ENCODE peak calls at places on chromosomes 16 and 17, in seven cellular contexts. X is K562, C is H1, B is GM12878, K is HCT116, M is SK-N-SH, H is HepG2. I is an unnamed sample.

GRCh38 chr17:76421054-76421427 is 31.9 kb downstream of the UBE2O start:
- DNase-seq in H (no peak), K (no peak), X (no peak), M (no peak), C (no peak), B (no peak), I (no peak)

GRCh38 chr17:69593716-69594115 is 179.2 kb downstream of the MAP2K6 start:
- DNase-seq in H (no peak), X (no peak), B (no peak), M (no peak), C (no peak), K (no peak), I (no peak)

GRCh38 chr17:50834126-50834785 is 1.1 kb upstream of the WFIKKN2 start:
- DNase-seq in B (no peak), H (no peak), C (no peak), K (no peak), M (no peak), X (no peak), I (no peak)

GRCh38 chr16:49980166-49980565 is 44.9 kb upstream of the CNEP1R1 start:
- DNase-seq in C (no peak), M (no peak), H (no peak), K (no peak), B (no peak), X (no peak), I (no peak)

GRCh38 chr17:74104921-74105320 is 98.6 kb upstream of the RPL38 start:
- DNase-seq in H (no peak), K (no peak), X (no peak), C (no peak), M (no peak), B (no peak), I (no peak)

GRCh38 chr16:50153648-50154368 is 702 bp downstream of the TENT4B start:
- DNase-seq in C (no peak), K (no peak), X (peak; percentile 47), M (peak; percentile 69), B (no peak), H (no peak), I (no peak)

GRCh38 chr17:78718575-78719209 is 63.4 kb downstream of the CYTH1 start:
- DNase-seq in C (no peak), K (no peak), B (no peak), H (no peak), X (no peak), M (no peak), I (no peak)

GRCh38 chr16:58843675-58844074 is 109.6 kb upstream of the GOT2 start:
- DNase-seq in C (no peak), X (peak; percentile 33), M (peak; percentile 42), H (peak; percentile 44), B (peak; percentile 12), K (peak; percentile 3), I (peak; percentile 18)

GRCh38 chr17:5413682-5414081 is 5.8 kb downstream of the NUP88 start:
- DNase-seq in K (peak; percentile 73), X (no peak), C (no peak), M (no peak), H (no peak), B (no peak), I (no peak)

DNA sequence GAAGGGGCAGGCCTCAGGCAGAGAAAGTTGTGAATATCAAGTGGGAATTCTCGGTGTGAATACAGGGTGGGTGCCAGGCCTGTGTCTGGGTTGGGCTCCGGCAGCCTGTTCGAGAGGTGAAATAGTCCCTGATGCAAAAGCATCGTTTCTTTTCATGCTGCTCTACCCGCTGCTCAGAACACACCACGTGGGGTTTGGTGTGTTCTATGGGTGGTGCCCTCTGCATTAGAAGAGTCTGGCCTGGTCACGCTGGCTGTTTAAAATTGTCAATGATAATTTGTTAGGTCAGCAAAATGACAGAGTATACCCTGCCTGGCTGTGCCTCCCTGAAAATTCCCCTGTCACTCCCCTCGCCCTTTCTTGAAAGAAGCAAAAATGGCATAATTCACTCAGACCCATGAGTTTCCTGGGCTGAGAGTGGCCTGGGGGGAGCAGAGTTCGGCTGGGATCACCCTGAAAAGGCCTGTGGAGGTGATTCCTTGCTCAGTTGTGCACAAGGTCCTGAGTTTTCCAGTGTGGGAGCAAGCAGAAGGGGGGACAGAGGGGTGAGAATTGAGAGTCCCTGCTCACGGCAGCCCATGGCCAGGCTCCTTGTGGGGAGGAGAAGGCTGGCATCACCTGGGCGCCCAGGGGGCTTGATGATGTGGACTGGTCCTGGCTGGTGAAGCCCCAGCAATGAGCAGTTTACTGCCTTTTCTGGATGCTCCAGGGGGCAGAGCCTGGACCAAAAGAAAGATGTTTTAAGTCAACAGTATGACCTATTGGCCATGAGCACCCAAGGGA is 3.2 kb downstream of the CACNG5 start:
- DNase-seq in C (no peak), M (no peak), B (no peak), X (no peak), K (no peak), H (no peak), I (no peak)
- H3K9me3 ChIP-seq in C (no peaks in the 10 kb centered on the region), M (no peaks in the 10 kb centered on the region), B (no peaks in the 10 kb centered on the region), X (no peaks in the 10 kb centered on the region), K (no peaks in the 10 kb centered on the region), H (no peaks in the 10 kb centered on the region), I (no peaks in the 10 kb centered on the region)

GRCh38 chr16:81095653-81095952 is 592 bp downstream of the GCSH start:
- DNase-seq in X (no peak), K (no peak), B (no peak), H (no peak), C (no peak), M (no peak), I (no peak)
- TF ChIP-seq YY1 in X (no peak), K (no peak), B (no peak), H (no peak), C (no peak), M (no peak), I (no peak)

GRCh38 chr16:81615833-81616232 is 163.3 kb upstream of the PLCG2 start:
- DNase-seq in X (no peak), M (no peak), B (no peak), K (no peak), C (no peak), H (no peak), I (no peak)

GRCh38 chr16:81616321-81617020 is 162.6 kb upstream of the PLCG2 start:
- DNase-seq in H (no peak), X (no peak), K (no peak), M (peak; percentile 65), B (peak; percentile 54), C (no peak), I (no peak)

GRCh38 chr16:81615411-81615810 is 163.7 kb upstream of the PLCG2 start:
- DNase-seq in H (no peak), X (no peak), B (no peak), K (no peak), M (no peak), C (no peak), I (no peak)

GRCh38 chr16:81614171-81614570 is 164.9 kb upstream of the PLCG2 start:
- DNase-seq in B (no peak), H (no peak), K (no peak), C (no peak), X (no peak), M (no peak), I (no peak)

GRCh38 chr16:81614654-81615359 is 164.3 kb upstream of the PLCG2 start:
- DNase-seq in X (no peak), K (no peak), H (no peak), M (no peak), B (no peak), C (no peak), I (no peak)
- H3K4me3 ChIP-seq in X (no peak overlapping the region), K (no peak overlapping the region), H (no peak overlapping the region), M (no peak overlapping the region), B (no peak overlapping the region), C (no peak overlapping the region), I (no peak overlapping the region)

DNA sequence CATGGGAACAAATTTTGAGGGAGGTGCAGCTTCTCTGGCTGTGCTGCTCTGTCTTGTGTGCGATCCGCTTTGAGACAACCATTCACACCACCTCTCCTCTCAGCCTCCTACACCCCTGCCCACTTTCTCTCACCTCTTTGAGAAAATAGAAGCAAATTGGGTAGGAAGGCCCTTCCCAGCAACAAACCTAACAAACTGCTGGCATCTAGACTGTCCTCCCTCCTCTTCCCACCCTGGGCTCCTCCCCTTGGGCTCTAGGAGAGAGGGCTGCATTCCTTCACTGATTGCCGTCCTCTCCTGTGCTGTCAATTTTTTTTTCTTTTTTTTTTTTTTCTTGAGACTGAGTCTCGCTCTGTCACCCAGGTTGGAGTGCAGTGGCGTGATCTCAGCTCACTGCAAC is 13.5 kb downstream of the CDIPT start:
- DNase-seq in C (no peak), X (no peak), K (no peak), H (no peak), B (no peak), M (no peak), I (peak; percentile 44)
- H3K9me3 ChIP-seq in C (no peaks in the 10 kb centered on the region), X (no peaks in the 10 kb centered on the region), K (no peaks in the 10 kb centered on the region), H (no peaks in the 10 kb centered on the region), B (no peaks in the 10 kb centered on the region), M (no peaks in the 10 kb centered on the region), I (no peaks in the 10 kb centered on the region)

GRCh38 chr16:13999895-14000425 is 71.2 kb upstream of the MRTFB start:
- DNase-seq in B (no peak), M (no peak), C (no peak), X (peak; percentile 61), H (no peak), K (no peak), I (no peak)

GRCh38 chr16:13999071-13999894 is 71.8 kb upstream of the MRTFB start:
- DNase-seq in B (no peak), H (no peak), C (no peak), K (no peak), M (no peak), X (peak; percentile 41), I (no peak)

GRCh38 chr16:13996778-13997288 is 74.3 kb upstream of the MRTFB start:
- DNase-seq in X (no peak), H (no peak), K (no peak), M (no peak), B (no peak), C (no peak), I (no peak)

GRCh38 chr16:13997526-13997925 is 73.6 kb upstream of the MRTFB start:
- DNase-seq in C (no peak), H (no peak), B (no peak), X (no peak), K (no peak), M (no peak), I (no peak)

GRCh38 chr16:13997933-13998332 is 73.2 kb upstream of the MRTFB start:
- DNase-seq in X (no peak), C (no peak), M (no peak), H (peak; percentile 48), B (peak; percentile 76), K (no peak), I (no peak)
- TF ChIP-seq YY1 in X (no peak), C (no peak), M (no peak), H (no peak), B (no peak), K (no peak), I (no peak)

GRCh38 chr16:67174706-67175231 is 4.4 kb downstream of the NOL3 start:
- DNase-seq in C (no peak), X (no peak), H (no peak), K (no peak), B (no peak), M (peak; percentile 46), I (no peak)
- H3K4me3 ChIP-seq in C (peak overlapping the region; percentile 57), X (no peak overlapping the region), H (no peak overlapping the region), K (peak overlapping the region; percentile 67), B (peak overlapping the region; percentile 55), M (peak overlapping the region; percentile 60), I (peak overlapping the region; percentile 34)

GRCh38 chr17:26782153-26782552 is 511.8 kb upstream of the WSB1 start:
- DNase-seq in X (no peak), B (no peak), H (no peak), M (no peak), C (no peak), K (no peak), I (no peak)
- H3K9me3 ChIP-seq in X (peaks cover 4% of the 10 kb centered on the region), B (peaks cover 2% of the 10 kb centered on the region), H (peaks cover 77% of the 10 kb centered on the region), M (peaks cover 6% of the 10 kb centered on the region), C (peaks cover 42% of the 10 kb centered on the region), K (peaks cover 49% of the 10 kb centered on the region), I (peaks cover 24% of the 10 kb centered on the region)

I was measured in NT2/D1.